ENCODE peak calls at places on chromosomes 13 and 19, in four cellular contexts. One of them, this sample, is unnamed.
A peak's percentile ranks its signal among the peaks of the same experiment; 100 is the strongest.

GRCh38 chr19:18865973-18866799 is 29.8 kb downstream of the CERS1 start:
- DNase-seq in fibroblast of villous mesenchyme: peak; percentile 53
- DNase-seq in type B pancreatic cell: peak; percentile 84
- DNase-seq in AG09319: no peak
- DNase-seq in this sample: peak; percentile 62

GRCh38 chr13:105997436-105998232 is 537.8 kb downstream of the EFNB2 start:
- DNase-seq in fibroblast of villous mesenchyme: peak; percentile 37
- DNase-seq in type B pancreatic cell: no peak
- DNase-seq in AG09319: no peak
- DNase-seq in this sample: peak; percentile 31

GRCh38 chr13:67071918-67072598 is 158.1 kb downstream of the PCDH9 start:
- DNase-seq in fibroblast of villous mesenchyme: no peak
- DNase-seq in type B pancreatic cell: no peak
- DNase-seq in AG09319: no peak
- DNase-seq in this sample: no peak

GRCh38 chr13:95833713-95834112 is 156.8 kb downstream of the DNAJC3 start:
- DNase-seq in fibroblast of villous mesenchyme: peak; percentile 18
- DNase-seq in type B pancreatic cell: no peak
- DNase-seq in AG09319: no peak
- DNase-seq in this sample: no peak

GRCh38 chr19:49637865-49638350 is 2.0 kb downstream of the RRAS start:
- DNase-seq in fibroblast of villous mesenchyme: peak; percentile 84
- DNase-seq in type B pancreatic cell: no peak
- DNase-seq in AG09319: peak; percentile 51
- DNase-seq in this sample: peak; percentile 69

GRCh38 chr13:109383683-109384082 is 402.7 kb downstream of the IRS2 start:
- DNase-seq in fibroblast of villous mesenchyme: peak; percentile 77
- DNase-seq in type B pancreatic cell: no peak
- DNase-seq in AG09319: no peak
- DNase-seq in this sample: no peak

GRCh38 chr19:46081928-46082727 is 41.3 kb upstream of the IGFL4 start:
- DNase-seq in fibroblast of villous mesenchyme: peak; percentile 65
- DNase-seq in type B pancreatic cell: no peak
- DNase-seq in AG09319: no peak
- DNase-seq in this sample: peak; percentile 51

GRCh38 chr19:45505151-45505995 is 1.9 kb upstream of the VASP start:
- DNase-seq in fibroblast of villous mesenchyme: peak; percentile 44
- DNase-seq in type B pancreatic cell: no peak
- DNase-seq in AG09319: no peak
- DNase-seq in this sample: no peak

GRCh38 chr19:33437351-33438015 is 64.0 kb downstream of the CEBPG start:
- DNase-seq in fibroblast of villous mesenchyme: no peak
- DNase-seq in type B pancreatic cell: no peak
- DNase-seq in AG09319: no peak
- DNase-seq in this sample: peak; percentile 11

GRCh38 chr13:43730642-43731041 is 56.1 kb downstream of the ENOX1 start:
- DNase-seq in fibroblast of villous mesenchyme: peak; percentile 74
- DNase-seq in type B pancreatic cell: no peak
- DNase-seq in AG09319: no peak
- DNase-seq in this sample: no peak

GRCh38 chr19:30307191-30307974 is 64.8 kb upstream of the ZNF536 start:
- DNase-seq in fibroblast of villous mesenchyme: no peak
- DNase-seq in type B pancreatic cell: no peak
- DNase-seq in AG09319: no peak
- DNase-seq in this sample: no peak

GRCh38 chr19:33193864-33194362 is at the start of gene LRP3:
- DNase-seq in fibroblast of villous mesenchyme: peak; percentile 34
- DNase-seq in type B pancreatic cell: peak; percentile 67
- DNase-seq in AG09319: no peak
- DNase-seq in this sample: peak; percentile 64

DNA sequence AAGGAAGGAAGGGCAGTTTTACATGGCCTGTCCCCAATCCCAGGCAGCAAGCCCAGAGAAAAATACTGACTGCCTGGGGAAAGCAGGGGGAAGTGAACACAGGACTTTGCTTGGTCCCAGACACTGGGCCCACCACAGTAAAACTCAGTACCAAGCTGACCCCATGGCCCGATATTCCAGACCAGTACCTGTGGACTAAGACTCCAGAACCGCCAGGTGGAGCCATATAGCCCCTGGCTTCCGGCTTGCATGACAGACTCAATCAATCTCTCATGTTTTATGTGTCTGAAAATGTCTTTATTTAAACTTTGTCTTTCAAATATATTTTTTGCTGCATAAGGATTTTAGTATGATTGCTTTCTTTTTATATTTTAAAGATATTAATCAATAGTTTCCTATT is 767.9 kb upstream of the SLITRK6 start:
- DNase-seq in fibroblast of villous mesenchyme: no peak
- DNase-seq in type B pancreatic cell: no peak
- DNase-seq in AG09319: no peak
- DNase-seq in this sample: no peak
- TF ChIP-seq CTCF in fibroblast of villous mesenchyme: peak; percentile 5
- TF ChIP-seq CTCF in type B pancreatic cell: peak; percentile 21
- TF ChIP-seq CTCF in AG09319: no peak
- TF ChIP-seq CTCF in this sample: peak; percentile 71

GRCh38 chr19:17772172-17772571 is 20.9 kb downstream of the FCHO1 start:
- DNase-seq in fibroblast of villous mesenchyme: no peak
- DNase-seq in type B pancreatic cell: no peak
- DNase-seq in AG09319: no peak
- DNase-seq in this sample: no peak

GRCh38 chr19:17778621-17779280 is 16.2 kb upstream of the B3GNT3 start:
- DNase-seq in fibroblast of villous mesenchyme: no peak
- DNase-seq in type B pancreatic cell: no peak
- DNase-seq in AG09319: no peak
- DNase-seq in this sample: no peak

GRCh38 chr19:17775991-17776803 is 18.7 kb upstream of the B3GNT3 start:
- DNase-seq in fibroblast of villous mesenchyme: peak; percentile 16
- DNase-seq in type B pancreatic cell: no peak
- DNase-seq in AG09319: no peak
- DNase-seq in this sample: no peak

GRCh38 chr19:17777840-17778620 is 16.9 kb upstream of the B3GNT3 start:
- DNase-seq in fibroblast of villous mesenchyme: peak; percentile 30
- DNase-seq in type B pancreatic cell: no peak
- DNase-seq in AG09319: no peak
- DNase-seq in this sample: peak; percentile 43

GRCh38 chr19:17775245-17775927 is 19.6 kb upstream of the B3GNT3 start:
- DNase-seq in fibroblast of villous mesenchyme: peak; percentile 37
- DNase-seq in type B pancreatic cell: no peak
- DNase-seq in AG09319: no peak
- DNase-seq in this sample: no peak
- TF ChIP-seq CTCF in fibroblast of villous mesenchyme: peak; percentile 75
- TF ChIP-seq CTCF in type B pancreatic cell: peak; percentile 81
- TF ChIP-seq CTCF in AG09319: peak; percentile 52
- TF ChIP-seq CTCF in this sample: peak; percentile 66

DNA sequence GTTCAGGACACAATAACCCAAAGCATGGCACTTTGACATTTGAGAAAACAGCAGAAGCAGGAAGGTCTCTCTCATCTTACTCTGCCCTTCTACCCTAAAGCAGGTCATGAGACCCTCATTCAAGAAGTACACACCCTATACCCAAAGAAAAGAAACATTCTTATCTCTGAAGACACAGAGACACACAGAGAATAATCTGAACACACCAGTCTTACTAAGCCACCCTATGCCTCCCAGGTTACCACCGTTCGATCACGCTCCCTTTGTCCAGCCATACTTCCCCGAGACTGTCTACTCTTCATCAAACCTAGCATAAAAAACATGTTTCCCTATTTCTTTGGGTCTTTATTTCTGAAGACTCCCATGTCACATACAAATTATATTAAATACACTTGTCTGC is 66.5 kb upstream of the ANKRD10 start:
- DNase-seq in fibroblast of villous mesenchyme: no peak
- DNase-seq in type B pancreatic cell: no peak
- DNase-seq in AG09319: no peak
- DNase-seq in this sample: no peak
- TF ChIP-seq CTCF in fibroblast of villous mesenchyme: no peak
- TF ChIP-seq CTCF in type B pancreatic cell: no peak
- TF ChIP-seq CTCF in AG09319: no peak
- TF ChIP-seq CTCF in this sample: no peak

DNA sequence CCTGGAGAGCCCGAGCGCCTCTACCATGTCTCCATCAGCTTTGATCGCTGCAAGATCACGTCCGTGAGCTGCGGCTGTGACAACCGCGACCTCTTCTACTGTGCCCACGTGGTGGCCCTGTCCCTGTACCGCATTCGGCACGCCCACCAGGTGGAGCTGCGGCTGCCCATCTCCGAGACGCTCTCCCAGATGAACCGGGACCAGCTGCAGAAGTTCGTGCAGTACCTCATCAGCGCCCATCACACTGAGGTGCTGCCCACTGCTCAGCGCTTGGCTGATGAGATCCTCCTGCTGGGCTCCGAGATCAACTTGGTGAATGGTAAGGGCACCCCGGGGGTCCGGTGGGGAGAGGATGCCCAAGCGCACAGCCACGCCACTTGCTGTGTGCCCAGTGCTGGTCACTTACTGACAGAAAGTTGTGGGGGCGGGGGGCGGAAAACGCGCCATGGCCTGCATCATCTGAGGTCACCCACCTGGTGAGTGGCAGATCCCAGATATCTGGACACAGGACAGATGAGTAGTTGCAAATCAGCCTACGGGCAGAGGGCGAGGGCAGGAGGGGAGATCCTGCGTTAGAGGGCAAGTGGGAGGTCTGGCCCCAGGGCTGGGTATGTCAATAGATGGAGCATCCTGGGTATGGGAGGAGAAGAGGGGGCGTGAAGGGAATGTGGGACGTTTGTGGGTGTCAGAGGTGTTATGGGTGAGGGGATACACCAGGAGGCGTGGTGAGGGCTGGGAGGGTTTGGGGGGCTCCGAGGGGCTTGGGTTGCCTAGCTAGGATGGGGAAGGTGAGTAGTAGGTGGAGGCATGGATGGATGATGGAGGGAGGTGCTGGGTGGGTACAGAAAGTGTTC is 9.8 kb downstream of the ZSWIM4 start:
- DNase-seq in fibroblast of villous mesenchyme: no peak
- DNase-seq in type B pancreatic cell: no peak
- DNase-seq in AG09319: no peak
- DNase-seq in this sample: no peak
- TF ChIP-seq CTCF in fibroblast of villous mesenchyme: peak; percentile 33
- TF ChIP-seq CTCF in type B pancreatic cell: peak; percentile 58
- TF ChIP-seq CTCF in AG09319: peak; percentile 11
- TF ChIP-seq CTCF in this sample: peak; percentile 33

GRCh38 chr19:56084835-56085536 is 36.1 kb downstream of the ZNF787 start:
- DNase-seq in fibroblast of villous mesenchyme: no peak
- DNase-seq in type B pancreatic cell: no peak
- DNase-seq in AG09319: no peak
- DNase-seq in this sample: no peak

GRCh38 chr19:56083668-56084067 is 37.4 kb downstream of the ZNF787 start:
- DNase-seq in fibroblast of villous mesenchyme: no peak
- DNase-seq in type B pancreatic cell: no peak
- DNase-seq in AG09319: no peak
- DNase-seq in this sample: no peak

GRCh38 chr19:56076413-56076998 is 44.6 kb downstream of the ZNF787 start:
- DNase-seq in fibroblast of villous mesenchyme: peak; percentile 56
- DNase-seq in type B pancreatic cell: no peak
- DNase-seq in AG09319: peak; percentile 20
- DNase-seq in this sample: no peak

GRCh38 chr19:56079609-56080008 is 41.5 kb downstream of the ZNF787 start:
- DNase-seq in fibroblast of villous mesenchyme: no peak
- DNase-seq in type B pancreatic cell: no peak
- DNase-seq in AG09319: no peak
- DNase-seq in this sample: no peak

GRCh38 chr19:56080669-56081401 is 40.3 kb downstream of the ZNF787 start:
- DNase-seq in fibroblast of villous mesenchyme: peak; percentile 85
- DNase-seq in type B pancreatic cell: no peak
- DNase-seq in AG09319: peak; percentile 31
- DNase-seq in this sample: no peak
- TF ChIP-seq CTCF in fibroblast of villous mesenchyme: peak; percentile 70
- TF ChIP-seq CTCF in type B pancreatic cell: peak; percentile 75
- TF ChIP-seq CTCF in AG09319: peak; percentile 60
- TF ChIP-seq CTCF in this sample: no peak

DNA sequence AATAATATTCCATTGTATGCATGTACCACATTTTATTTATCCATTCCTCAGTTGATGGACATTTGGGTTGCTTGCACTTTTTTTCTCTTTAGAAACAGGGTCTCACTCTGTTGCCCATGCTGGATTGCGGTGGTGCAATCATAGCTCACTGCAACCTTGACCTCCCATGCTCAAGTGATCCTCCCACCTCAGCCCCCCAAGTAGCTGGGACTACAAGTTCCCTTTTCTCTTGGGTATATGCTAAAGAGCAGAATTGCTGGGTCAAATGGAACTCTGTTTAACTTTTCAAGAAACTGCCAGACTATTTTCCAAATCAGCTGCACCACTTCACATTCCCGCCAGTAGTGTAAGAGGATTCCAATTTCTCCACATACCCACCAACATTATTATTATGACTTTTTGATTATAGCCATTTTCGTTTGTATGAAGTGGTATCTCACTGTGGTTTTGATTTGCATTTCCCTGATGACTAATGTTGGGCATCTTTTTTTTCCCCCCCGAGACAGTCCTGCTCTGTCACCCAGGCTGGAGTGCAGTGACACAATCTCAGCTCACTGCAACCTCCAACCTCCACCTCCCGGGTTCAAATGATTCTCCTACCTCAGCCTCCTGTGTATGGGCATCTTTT is 7.6 kb upstream of the IPO5 start:
- DNase-seq in fibroblast of villous mesenchyme: no peak
- DNase-seq in type B pancreatic cell: no peak
- DNase-seq in AG09319: no peak
- DNase-seq in this sample: no peak
- TF ChIP-seq CTCF in fibroblast of villous mesenchyme: no peak
- TF ChIP-seq CTCF in type B pancreatic cell: no peak
- TF ChIP-seq CTCF in AG09319: no peak
- TF ChIP-seq CTCF in this sample: no peak

This sample was measured in Caco-2.